ENCODE peak calls at places on chromosomes 1 and 21, in eight cellular contexts. J is ovary, U is RWPE2, K is cardiac muscle cell, X is Peyer's patch, P is uterus, D is endodermal cell, Q is keratinocyte. C is an unnamed sample.

GRCh38 chr1:207944571-207944970 is 33.6 kb upstream of the CD34 start:
- DNase-seq in J (no peak), U (no peak), K (peak), X (no peak), P (no peak), D (no peak), Q (no peak), C (no peak)

GRCh38 chr1:111948209-111949131 is 41.0 kb downstream of the KCND3 start:
- DNase-seq in J (no peak), U (no peak), K (peak), X (no peak), P (peak), D (peak), Q (peak), C (peak)

GRCh38 chr1:44405804-44406743 is 1.0 kb downstream of the RNF220 start:
- DNase-seq in J (no peak), U (no peak), K (no peak), X (peak), P (no peak), D (peak), Q (no peak), C (no peak)

GRCh38 chr1:95168638-95169411 is 51.7 kb downstream of the TLCD4 start:
- DNase-seq in J (no peak), U (no peak), K (no peak), X (no peak), P (no peak), D (peak), Q (no peak), C (no peak)

GRCh38 chr1:180527270-180527669 is 24.9 kb upstream of the ACBD6 start:
- DNase-seq in J (no peak), U (no peak), K (peak), X (no peak), P (no peak), D (no peak), Q (no peak), C (no peak)

GRCh38 chr1:66598670-66599069 is 64.7 kb downstream of the SGIP1 start:
- DNase-seq in J (no peak), U (no peak), K (peak), X (no peak), P (no peak), D (no peak), Q (no peak), C (no peak)

GRCh38 chr1:208374391-208374941 is 130.3 kb upstream of the PLXNA2 start:
- DNase-seq in J (no peak), U (no peak), K (peak), X (no peak), P (no peak), D (peak), Q (no peak), C (no peak)

GRCh38 chr1:203135636-203136305 is 8.2 kb downstream of the ADORA1 start:
- DNase-seq in J (peak), U (no peak), K (no peak), X (no peak), P (no peak), D (no peak), Q (no peak), C (no peak)

GRCh38 chr1:168093616-168094015 is 43.1 kb downstream of the GPR161 start:
- DNase-seq in J (no peak), U (no peak), K (no peak), X (no peak), P (no peak), D (peak), Q (no peak), C (no peak)

GRCh38 chr1:230138561-230139239 is 71.7 kb downstream of the GALNT2 start:
- DNase-seq in J (no peak), U (no peak), K (no peak), X (no peak), P (no peak), D (no peak), Q (no peak), C (no peak)

GRCh38 chr1:34871443-34872132 is 12.0 kb upstream of the SMIM12 start:
- DNase-seq in J (no peak), U (no peak), K (no peak), X (no peak), P (no peak), D (peak), Q (no peak), C (no peak)

GRCh38 chr1:228084325-228084724 is 1.8 kb downstream of the ARF1 start:
- DNase-seq in J (no peak), U (no peak), K (peak), X (no peak), P (no peak), D (no peak), Q (no peak), C (peak)

GRCh38 chr1:33248244-33248643 is 8.0 kb upstream of the ZNF362 start:
- DNase-seq in J (no peak), U (no peak), K (no peak), X (no peak), P (no peak), D (peak), Q (no peak), C (no peak)

GRCh38 chr21:15667010-15667409 is 62.8 kb upstream of the USP25 start:
- DNase-seq in J (no peak), U (no peak), K (peak), X (no peak), P (no peak), D (no peak), Q (peak), C (no peak)

GRCh38 chr1:111944121-111944785 is 45.2 kb downstream of the KCND3 start:
- DNase-seq in J (no peak), U (no peak), K (no peak), X (no peak), P (no peak), D (no peak), Q (no peak), C (no peak)

GRCh38 chr1:40848530-40849189 is 13.5 kb downstream of the CITED4 start:
- DNase-seq in J (peak), U (no peak), K (peak), X (peak), P (peak), D (peak), Q (peak), C (peak)

GRCh38 chr1:230573647-230574046 is 68.6 kb upstream of the COG2 start:
- DNase-seq in J (no peak), U (no peak), K (no peak), X (no peak), P (no peak), D (no peak), Q (no peak), C (no peak)

GRCh38 chr1:41800237-41800902 is 118.4 kb downstream of the HIVEP3 start:
- DNase-seq in J (no peak), U (no peak), K (peak), X (no peak), P (no peak), D (no peak), Q (no peak), C (no peak)

GRCh38 chr1:221574529-221574928 is 167.4 kb downstream of the DUSP10 start:
- DNase-seq in J (no peak), U (no peak), K (no peak), X (no peak), P (no peak), D (no peak), Q (no peak), C (no peak)

GRCh38 chr1:116131866-116132605 is 20.8 kb downstream of the MAB21L3 start:
- DNase-seq in J (no peak), U (no peak), K (no peak), X (no peak), P (no peak), D (no peak), Q (peak), C (no peak)

GRCh38 chr1:23239638-23240295 is 22.5 kb upstream of the HTR1D start:
- DNase-seq in J (no peak), U (no peak), K (no peak), X (no peak), P (no peak), D (no peak), Q (no peak), C (no peak)

GRCh38 chr1:85734961-85735360 is 26.7 kb upstream of the ZNHIT6 start:
- DNase-seq in J (no peak), U (no peak), K (no peak), X (no peak), P (no peak), D (no peak), Q (no peak), C (no peak)

GRCh38 chr1:186792870-186793581 is 35.7 kb upstream of the PLA2G4A start:
- DNase-seq in J (no peak), U (no peak), K (peak), X (no peak), P (no peak), D (no peak), Q (no peak), C (no peak)

GRCh38 chr21:45893166-45894106 is 88.1 kb upstream of the COL6A1 start:
- DNase-seq in J (peak), U (peak), K (no peak), X (no peak), P (no peak), D (no peak), Q (no peak), C (no peak)

GRCh38 chr1:212583082-212583615 is 25.4 kb upstream of the ATF3 start:
- DNase-seq in J (no peak), U (no peak), K (no peak), X (no peak), P (no peak), D (no peak), Q (no peak), C (no peak)

GRCh38 chr1:59856725-59857338 is 42.1 kb downstream of the HOOK1 start:
- DNase-seq in J (no peak), U (no peak), K (no peak), X (no peak), P (no peak), D (peak), Q (no peak), C (no peak)

GRCh38 chr1:101310484-101310883 is 73.7 kb downstream of the S1PR1 start:
- DNase-seq in J (no peak), U (no peak), K (no peak), X (no peak), P (no peak), D (no peak), Q (no peak), C (no peak)
- H3K27ac ChIP-seq in J (no peak), U (no peak), K (no peak), X (no peak), P (no peak), D (no peak), Q (no peak), C (no peak)

DNA sequence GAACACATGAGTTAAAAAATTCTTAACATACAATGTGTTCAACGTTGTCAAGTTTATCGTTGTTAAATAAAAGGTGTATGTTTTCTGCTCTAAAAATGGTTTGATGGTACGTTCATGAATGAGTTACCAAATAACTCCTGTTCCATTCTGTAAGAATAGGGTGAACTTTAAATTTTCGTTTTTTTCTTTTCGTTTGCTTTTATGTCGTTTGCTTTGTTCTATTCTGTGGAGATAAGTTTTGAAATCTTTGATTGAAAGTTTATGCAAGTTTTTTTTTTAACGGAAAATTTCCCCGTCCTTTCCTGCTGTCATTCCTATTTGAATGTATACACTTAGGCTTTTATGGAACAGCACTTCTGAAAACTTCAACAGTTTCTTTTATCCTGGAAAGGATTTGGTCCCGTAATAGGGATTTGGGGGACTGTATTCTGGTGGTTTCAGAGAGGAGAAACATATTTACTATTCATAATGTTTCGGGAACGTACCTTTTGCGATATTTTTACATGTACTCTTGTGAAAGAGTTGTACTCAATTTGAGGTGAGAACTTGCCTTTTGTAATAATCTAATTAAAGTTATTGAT is 1.7 kb downstream of the DR1 start:
- DNase-seq in J (no peak), U (no peak), K (no peak), X (no peak), P (no peak), D (no peak), Q (no peak), C (no peak)
- H3K27ac ChIP-seq in J (no peak), U (peak), K (no peak), X (peak), P (no peak), D (no peak), Q (peak), C (no peak)

GRCh38 chr1:197663178-197663953 is 111.9 kb downstream of the DENND1B start:
- DNase-seq in J (no peak), U (no peak), K (no peak), X (no peak), P (no peak), D (no peak), Q (no peak), C (no peak)
- H3K27ac ChIP-seq in J (no peak), U (no peak), K (no peak), X (no peak), P (no peak), D (no peak), Q (no peak), C (no peak)

GRCh38 chr1:29650476-29650875 is 414.2 kb downstream of the PTPRU start:
- DNase-seq in J (no peak), U (no peak), K (no peak), X (no peak), P (no peak), D (peak), Q (no peak), C (no peak)

GRCh38 chr1:29653034-29653810 is 416.9 kb downstream of the PTPRU start:
- DNase-seq in J (no peak), U (peak), K (no peak), X (no peak), P (no peak), D (peak), Q (no peak), C (no peak)

GRCh38 chr1:29653886-29654450 is 417.6 kb downstream of the PTPRU start:
- DNase-seq in J (no peak), U (peak), K (no peak), X (no peak), P (no peak), D (peak), Q (no peak), C (no peak)

GRCh38 chr1:29650041-29650400 is 413.7 kb downstream of the PTPRU start:
- DNase-seq in J (no peak), U (no peak), K (no peak), X (no peak), P (no peak), D (no peak), Q (no peak), C (no peak)

DNA sequence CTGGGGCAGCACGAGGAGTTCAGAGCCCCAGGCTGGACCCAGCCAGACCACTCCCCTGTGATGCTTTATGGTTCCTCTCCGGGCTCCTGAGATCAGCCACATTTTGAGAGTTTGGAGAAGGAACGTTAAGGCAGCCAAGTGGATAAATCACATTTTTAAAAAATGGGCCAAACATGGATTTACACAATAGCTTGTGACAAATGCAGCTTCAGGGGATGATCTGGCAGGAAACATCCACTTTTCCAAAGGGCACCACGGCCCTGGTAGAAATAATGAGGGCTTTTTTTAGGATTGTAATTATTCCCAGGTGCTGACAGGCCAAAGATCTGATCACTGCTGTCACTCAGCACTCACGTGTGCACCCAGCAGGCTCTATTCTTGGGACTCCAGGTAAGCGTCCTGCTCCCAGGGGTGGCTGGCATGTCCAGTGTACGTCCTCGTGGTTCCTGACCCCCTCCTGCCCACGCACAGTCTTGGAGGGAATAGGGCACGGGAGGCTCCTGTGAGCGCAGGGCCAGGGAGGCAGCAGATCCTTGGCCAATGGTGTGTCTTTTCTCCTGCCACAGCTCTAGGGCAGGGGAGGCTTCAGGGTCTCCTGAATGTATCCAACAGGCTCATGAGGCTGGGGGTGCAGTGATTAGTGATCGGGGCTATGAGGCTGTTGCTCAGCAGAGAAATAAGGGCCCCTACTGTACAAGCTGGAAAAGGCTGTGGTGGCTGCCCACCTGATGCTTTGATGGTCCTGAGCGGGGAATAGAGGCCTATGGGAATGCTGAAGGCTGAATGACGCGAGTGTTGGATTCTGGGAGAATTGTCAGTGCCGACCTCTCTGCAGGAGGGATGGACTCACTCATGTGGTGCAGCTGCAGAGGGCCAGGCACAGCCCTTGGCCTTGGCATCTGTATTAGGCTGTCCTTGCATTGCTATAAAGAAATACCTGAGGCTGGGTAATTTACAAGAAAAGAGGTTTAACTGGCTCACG is 415.7 kb downstream of the PTPRU start:
- DNase-seq in J (no peak), U (peak), K (no peak), X (no peak), P (no peak), D (peak), Q (no peak), C (no peak)
- H3K27ac ChIP-seq in J (no peak), U (no peak), K (no peak), X (no peak), P (no peak), D (no peak), Q (no peak), C (no peak)

GRCh38 chr1:224185208-224185607 is 2.2 kb downstream of the DEGS1 start:
- DNase-seq in J (no peak), U (no peak), K (no peak), X (no peak), P (no peak), D (no peak), Q (no peak), C (no peak)
- H3K27ac ChIP-seq in J (no peak), U (no peak), K (no peak), X (no peak), P (no peak), D (no peak), Q (peak), C (no peak)

GRCh38 chr1:235011599-235012435 is 116.8 kb downstream of the TOMM20 start:
- DNase-seq in J (no peak), U (peak), K (peak), X (no peak), P (peak), D (peak), Q (peak), C (peak)
- H3K27ac ChIP-seq in J (no peak), U (peak), K (no peak), X (peak), P (peak), D (no peak), Q (peak), C (peak)

GRCh38 chr1:7942701-7943029 is 2.0 kb upstream of the TNFRSF9 start:
- DNase-seq in J (no peak), U (no peak), K (no peak), X (no peak), P (no peak), D (no peak), Q (no peak), C (no peak)
- H3K27ac ChIP-seq in J (no peak), U (no peak), K (no peak), X (peak), P (peak), D (no peak), Q (no peak), C (no peak)

DNA sequence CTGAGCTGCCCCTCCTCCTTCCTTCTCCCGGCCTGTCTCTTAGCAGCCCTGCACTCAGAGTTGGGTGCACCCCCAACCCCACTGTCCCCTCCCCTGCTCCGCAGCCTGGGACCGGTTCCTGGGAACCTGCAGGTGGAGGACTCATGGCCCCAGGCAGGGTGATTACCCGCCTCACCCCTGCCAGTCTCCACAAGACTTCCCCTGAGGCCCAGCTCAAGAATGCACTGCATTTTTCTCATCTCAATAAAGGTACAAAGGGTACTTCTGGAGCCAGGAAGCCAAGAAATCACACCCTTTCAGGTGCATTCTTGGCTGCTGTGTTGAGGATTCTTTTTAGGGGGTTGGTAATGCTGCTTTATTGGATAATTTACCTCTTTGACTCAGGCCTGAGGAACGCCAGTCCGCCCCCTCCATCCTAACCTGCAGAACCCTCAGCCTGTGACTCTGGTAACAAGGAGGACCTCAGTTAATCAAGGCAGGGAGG is 126.3 kb upstream of the TMPRSS2 start:
- DNase-seq in J (no peak), U (peak), K (no peak), X (peak), P (no peak), D (no peak), Q (peak), C (no peak)
- H3K27ac ChIP-seq in J (no peak), U (peak), K (no peak), X (peak), P (no peak), D (no peak), Q (peak), C (no peak)

DNA sequence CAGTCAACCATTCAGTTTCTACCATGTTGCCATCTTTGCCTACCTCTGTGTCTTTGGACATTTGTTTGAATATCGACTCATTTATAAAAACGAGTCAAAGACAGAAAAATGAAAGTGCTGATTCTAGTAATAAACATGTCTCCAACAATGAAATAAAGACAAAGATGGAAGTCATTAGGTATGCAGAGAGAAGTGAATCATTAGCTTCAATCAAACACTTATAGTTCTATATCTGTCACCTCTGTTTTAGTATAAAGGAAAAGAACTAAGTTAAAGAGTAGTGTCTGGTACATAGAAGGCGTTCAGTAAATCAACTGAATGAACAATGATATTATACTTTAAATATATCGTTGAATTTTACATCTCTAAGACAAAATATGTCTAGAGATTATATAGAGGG is 1.7 kb upstream of the TSPAN2 start:
- DNase-seq in J (no peak), U (no peak), K (no peak), X (no peak), P (no peak), D (no peak), Q (no peak), C (no peak)
- H3K27ac ChIP-seq in J (no peak), U (no peak), K (peak), X (peak), P (peak), D (no peak), Q (no peak), C (no peak)

C was measured in dorsolateral prefrontal cortex.